ENCODE peak calls at places on chromosomes 3 and 15, in seven cellular contexts. Y is midbrain; O is ovary; S is iPS-NIHi11; U is stimulated activated CD4-positive, alpha-beta T cell treated with anti-CD3 and anti-CD28 coated beads, Interleukin-12 subunit alpha, Interleukin-12 subunit beta, amount 100 ng/mL, for 4 hours; K is stimulated activated effector memory CD8-positive, alpha-beta T cell treated with anti-CD3 and anti-CD28 coated beads, Interleukin-12 subunit alpha, Interleukin-12 subunit beta, amount 100 ng/mL, for 72 hours; X is tibial nerve. H is an unnamed sample.

GRCh38 chr15:63832620-63833245 is 1.0 kb downstream of the HERC1 start:
- DNase-seq in U (peak), S (no peak), Y (no peak), K (no peak), O (no peak), X (no peak), H (no peak)

GRCh38 chr3:4416961-4417360 is 50.1 kb downstream of the SUMF1 start:
- DNase-seq in K (no peak), S (no peak), O (no peak), X (no peak), Y (no peak), U (no peak), H (no peak)

GRCh38 chr3:12423918-12424634 is 60.2 kb upstream of the TSEN2 start:
- DNase-seq in K (peak), Y (no peak), O (no peak), U (peak), S (no peak), X (no peak), H (no peak)

GRCh38 chr15:73809728-73810501 is 56.8 kb upstream of the INSYN1 start:
- DNase-seq in S (no peak), O (no peak), K (no peak), Y (peak), U (no peak), X (no peak), H (no peak)

GRCh38 chr3:97940034-97940433 is 32.2 kb downstream of the RIOX2 start:
- DNase-seq in K (no peak), S (no peak), Y (no peak), X (no peak), U (no peak), O (no peak), H (no peak)

GRCh38 chr15:41564960-41565502 is 6.0 kb downstream of the TYRO3 start:
- DNase-seq in X (no peak), S (no peak), Y (no peak), O (no peak), U (no peak), K (no peak), H (no peak)

GRCh38 chr3:127135241-127136023 is 57.5 kb upstream of the PRR23E start:
- DNase-seq in K (no peak), X (no peak), U (no peak), S (peak), Y (peak), O (no peak), H (peak)

GRCh38 chr15:50182233-50183013 is 427 bp downstream of the SLC27A2 start:
- DNase-seq in Y (no peak), K (peak), O (no peak), X (no peak), U (peak), S (peak), H (no peak)

H was measured in putamen.